ENCODE peak calls at places on chromosomes 3 and 15, in four cellular contexts. B, F, H and P are unnamed samples.

GRCh38 chr3:16600771-16601538 is 4.3 kb downstream of the DAZL start:
- DNase-seq in B (peak; percentile 93), F (peak; percentile 74), H (peak; percentile 89), P (peak; percentile 83)

GRCh38 chr15:38320181-38320580 is 67.5 kb downstream of the SPRED1 start:
- DNase-seq in B (peak; percentile 54), F (no peak), H (no peak), P (no peak)

GRCh38 chr15:38707802-38708671 is 143.4 kb upstream of the RASGRP1 start:
- DNase-seq in B (peak; percentile 80), F (no peak), H (no peak), P (peak; percentile 55)

GRCh38 chr15:25673972-25674371 is 189.2 kb downstream of the ATP10A start:
- DNase-seq in B (no peak), F (no peak), H (no peak), P (no peak)

GRCh38 chr15:74783072-74783807 is 1.4 kb downstream of the CSK start:
- DNase-seq in B (peak; percentile 41), F (no peak), H (no peak), P (no peak)

GRCh38 chr3:62186967-62187366 is 186.4 kb downstream of the FEZF2 start:
- DNase-seq in B (peak; percentile 56), F (no peak), H (no peak), P (no peak)

GRCh38 chr3:193391902-193392301 is 13.3 kb upstream of the ATP13A5 start:
- DNase-seq in B (no peak), F (no peak), H (no peak), P (peak; percentile 90)

GRCh38 chr3:194508486-194509449 is 22.0 kb upstream of the ATP13A3 start:
- DNase-seq in B (no peak), F (no peak), H (no peak), P (no peak)

GRCh38 chr3:62559831-62560445 is 186.6 kb upstream of the FEZF2 start:
- DNase-seq in B (peak; percentile 74), F (no peak), H (no peak), P (peak; percentile 31)

GRCh38 chr15:67680645-67681044 is 138.1 kb downstream of the MAP2K5 start:
- DNase-seq in B (peak; percentile 47), F (no peak), H (no peak), P (no peak)

GRCh38 chr15:40240619-40241304 is 1.9 kb downstream of the PAK6 start:
- DNase-seq in B (no peak), F (no peak), H (peak; percentile 50), P (no peak)

GRCh38 chr3:25041871-25042584 is 386.0 kb upstream of the RARB start:
- DNase-seq in B (no peak), F (no peak), H (no peak), P (no peak)

GRCh38 chr3:72924055-72924454 is 36.2 kb downstream of the GXYLT2 start:
- DNase-seq in B (no peak), F (no peak), H (no peak), P (no peak)

GRCh38 chr15:74394090-74394846 is 26.8 kb upstream of the CYP11A1 start:
- DNase-seq in B (no peak), F (no peak), H (no peak), P (no peak)

GRCh38 chr3:136232413-136232812 is 17.7 kb upstream of the PCCB start:
- DNase-seq in B (no peak), F (no peak), H (no peak), P (no peak)

GRCh38 chr15:76945494-76945893 is 13.9 kb downstream of the RCN2 start:
- DNase-seq in B (no peak), F (no peak), H (no peak), P (no peak)

GRCh38 chr3:173865900-173866498 is 468.5 kb downstream of the NLGN1 start:
- DNase-seq in B (no peak), F (no peak), H (no peak), P (no peak)

GRCh38 chr3:179410317-179410716 is 41.0 kb downstream of the GNB4 start:
- DNase-seq in B (peak; percentile 26), F (no peak), H (no peak), P (no peak)
- TF ChIP-seq CTCF in B (no peak), F (no peak), H (no peak), P (no peak)

DNA sequence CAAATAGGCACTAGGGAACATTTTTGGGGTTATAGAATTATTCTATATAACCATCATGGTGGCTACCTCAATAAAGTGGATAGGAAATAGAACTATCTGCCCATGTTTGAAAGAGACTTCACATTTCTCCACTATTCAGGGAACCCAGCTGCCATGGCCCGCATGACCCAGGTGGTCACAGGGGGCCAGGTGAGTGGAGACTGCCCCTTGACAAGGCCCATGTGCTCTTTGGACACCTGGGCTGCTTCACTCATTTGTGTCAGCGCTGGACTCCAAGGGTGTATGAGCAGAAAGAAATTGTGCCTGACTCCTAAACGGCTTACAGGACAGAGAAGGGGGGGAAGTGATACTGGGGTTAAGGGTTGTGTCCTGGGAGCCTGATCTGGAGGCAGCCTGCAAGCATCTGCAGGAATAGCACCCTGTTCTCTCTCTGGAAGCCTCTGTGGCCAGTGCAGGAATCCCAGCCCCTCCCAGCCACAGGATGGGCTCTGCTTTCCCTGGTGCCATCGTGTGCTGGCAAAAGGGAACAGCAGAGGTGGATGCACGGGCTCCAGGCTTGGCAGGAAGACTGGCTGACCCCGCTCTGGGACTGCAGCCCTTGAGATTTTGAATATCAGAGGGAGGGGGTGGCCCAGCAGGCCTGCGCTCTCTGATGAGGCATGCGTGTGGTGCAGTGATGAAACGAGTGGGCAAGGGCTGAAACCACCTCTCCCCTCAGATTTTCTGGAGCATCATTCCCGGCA is 9.1 kb upstream of the C3orf22 start:
- DNase-seq in B (no peak), F (no peak), H (no peak), P (no peak)
- TF ChIP-seq CTCF in B (no peak), F (no peak), H (no peak), P (no peak)

GRCh38 chr3:165624761-165625160 is 212.5 kb downstream of the BCHE start:
- DNase-seq in B (peak; percentile 49), F (no peak), H (no peak), P (no peak)
- TF ChIP-seq CTCF in B (peak; percentile 69), F (no peak), H (no peak), P (peak; percentile 35)

GRCh38 chr3:31817411-31817966 is 163.6 kb downstream of the OSBPL10 start:
- DNase-seq in B (no peak), F (no peak), H (no peak), P (no peak)

GRCh38 chr3:31813686-31814085 is 167.4 kb downstream of the OSBPL10 start:
- DNase-seq in B (no peak), F (no peak), H (no peak), P (no peak)

GRCh38 chr3:31813197-31813596 is 167.9 kb downstream of the OSBPL10 start:
- DNase-seq in B (no peak), F (no peak), H (no peak), P (no peak)

GRCh38 chr3:31815006-31815405 is 166.1 kb downstream of the OSBPL10 start:
- DNase-seq in B (no peak), F (no peak), H (no peak), P (no peak)

GRCh38 chr3:31815631-31816440 is 165.2 kb downstream of the OSBPL10 start:
- DNase-seq in B (no peak), F (no peak), H (no peak), P (no peak)
- TF ChIP-seq CTCF in B (no peak), F (no peak), H (no peak), P (no peak)

DNA sequence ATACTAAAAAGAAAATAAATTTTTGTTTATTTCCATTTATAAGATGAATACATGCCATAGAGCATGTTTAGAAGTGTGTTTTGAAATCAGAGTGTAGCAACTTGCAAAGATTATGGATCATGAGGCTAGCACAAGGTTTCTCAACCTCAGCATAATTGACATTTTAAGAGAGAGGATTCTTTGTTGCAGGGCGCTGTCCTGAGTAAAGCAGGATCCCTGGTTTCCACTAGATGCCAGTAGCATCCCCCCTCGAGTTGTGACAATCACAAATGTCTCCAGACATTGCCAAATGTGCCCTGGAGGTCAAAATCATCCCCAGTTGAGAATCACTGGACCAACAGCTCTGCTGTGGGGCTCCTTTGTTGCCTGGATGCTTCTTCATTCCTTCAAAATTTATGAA is 128.5 kb upstream of the RBMS3 start:
- DNase-seq in B (no peak), F (no peak), H (no peak), P (no peak)
- TF ChIP-seq CTCF in B (peak; percentile 7), F (no peak), H (no peak), P (no peak)

GRCh38 chr3:122356402-122356801 is 26.6 kb downstream of the MIX23 start:
- DNase-seq in B (peak; percentile 54), F (no peak), H (no peak), P (no peak)
- TF ChIP-seq CTCF in B (peak; percentile 47), F (no peak), H (peak; percentile 34), P (peak; percentile 39)

GRCh38 chr15:48671381-48672022 is 26.0 kb upstream of the FBN1 start:
- DNase-seq in B (peak; percentile 99), F (no peak), H (peak; percentile 89), P (peak; percentile 38)
- TF ChIP-seq CTCF in B (no peak), F (no peak), H (no peak), P (no peak)

DNA sequence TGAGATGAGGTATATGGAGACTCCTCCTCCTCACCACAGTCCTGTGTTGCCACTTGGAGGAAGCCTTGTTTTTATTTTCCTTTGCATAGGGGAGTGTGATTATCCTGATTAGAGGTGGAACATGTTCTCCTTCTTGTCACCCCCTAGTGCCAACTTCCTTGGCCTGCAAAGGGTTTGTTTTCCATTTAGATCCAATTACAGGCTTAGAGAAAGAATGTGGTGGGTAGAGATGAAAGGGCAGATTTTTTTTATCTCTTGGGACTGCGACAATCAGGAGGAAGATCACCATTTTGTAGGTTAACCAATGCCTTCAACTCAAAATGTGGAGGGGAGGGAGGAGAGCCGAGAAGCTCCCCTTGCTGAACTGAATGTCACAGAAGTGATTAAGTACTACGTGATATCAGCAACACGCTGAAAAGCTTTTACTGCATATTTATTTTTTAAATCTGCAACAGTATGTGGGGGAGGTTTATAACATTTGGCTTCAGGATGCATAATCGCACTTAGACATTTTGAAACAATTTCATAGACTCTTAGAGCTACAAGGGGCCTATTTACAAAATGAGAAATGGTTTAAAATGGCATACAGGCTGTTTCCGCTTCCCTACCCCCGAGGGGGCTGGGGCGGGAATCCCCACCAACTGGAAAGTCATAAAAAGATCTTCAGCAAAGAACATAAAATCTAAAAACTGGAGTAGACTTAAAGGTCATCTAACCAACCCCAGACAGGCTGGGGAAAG is 2.4 kb downstream of the LMCD1 start:
- DNase-seq in B (no peak), F (no peak), H (no peak), P (no peak)
- TF ChIP-seq CTCF in B (no peak), F (no peak), H (no peak), P (no peak)